ENCODE peak calls at places on chromosomes 13 and 19, in eight cellular contexts. I, Y, F, N, X, Z, R and J are unnamed samples.

GRCh38 chr13:46345400-46345799 is 41.7 kb downstream of the RUBCNL start:
- DNase-seq in I (no peak), Y (no peak), F (no peak), N (no peak), X (no peak), Z (no peak), R (no peak), J (no peak)

GRCh38 chr13:24233351-24233901 is 72.9 kb downstream of the SPATA13 start:
- DNase-seq in I (no peak), Y (no peak), F (no peak), N (no peak), X (no peak), Z (peak), R (no peak), J (peak)

GRCh38 chr19:11405846-11406643 is 13.1 kb downstream of the RGL3 start:
- DNase-seq in I (no peak), Y (no peak), F (no peak), N (no peak), X (peak), Z (no peak), R (no peak), J (no peak)

GRCh38 chr19:6481541-6482342 is at the start of gene DENND1C:
- DNase-seq in I (peak), Y (no peak), F (peak), N (no peak), X (no peak), Z (no peak), R (no peak), J (no peak)

GRCh38 chr19:54191671-54192453 is 754 bp downstream of the TSEN34 start:
- DNase-seq in I (no peak), Y (no peak), F (no peak), N (no peak), X (no peak), Z (no peak), R (no peak), J (no peak)

GRCh38 chr13:27481766-27482165 is 31.4 kb upstream of the MTIF3 start:
- DNase-seq in I (peak), Y (no peak), F (peak), N (peak), X (no peak), Z (peak), R (no peak), J (peak)

GRCh38 chr19:27765912-27766725 is 1446.8 kb downstream of the UQCRFS1 start:
- DNase-seq in I (no peak), Y (no peak), F (no peak), N (no peak), X (no peak), Z (no peak), R (peak), J (no peak)

GRCh38 chr19:47445937-47446402 is 25.7 kb downstream of the SLC8A2 start:
- DNase-seq in I (peak), Y (no peak), F (peak), N (no peak), X (no peak), Z (peak), R (no peak), J (peak)

GRCh38 chr19:47726467-47726866 is 13.2 kb downstream of the EHD2 start:
- DNase-seq in I (no peak), Y (no peak), F (no peak), N (no peak), X (no peak), Z (no peak), R (no peak), J (no peak)

GRCh38 chr13:47332149-47332548 is 435.3 kb upstream of the HTR2A start:
- DNase-seq in I (no peak), Y (no peak), F (no peak), N (no peak), X (no peak), Z (no peak), R (no peak), J (no peak)

GRCh38 chr19:19487077-19488040 is 28.0 kb downstream of the TSSK6 start:
- DNase-seq in I (no peak), Y (no peak), F (no peak), N (no peak), X (no peak), Z (no peak), R (no peak), J (no peak)

GRCh38 chr19:19489804-19490204 is 25.5 kb downstream of the TSSK6 start:
- DNase-seq in I (no peak), Y (no peak), F (no peak), N (no peak), X (no peak), Z (no peak), R (no peak), J (no peak)

GRCh38 chr19:19490247-19490968 is 24.9 kb downstream of the TSSK6 start:
- DNase-seq in I (peak), Y (peak), F (peak), N (peak), X (peak), Z (peak), R (peak), J (peak)

GRCh38 chr19:19488041-19488874 is 27.1 kb downstream of the TSSK6 start:
- DNase-seq in I (no peak), Y (no peak), F (peak), N (no peak), X (no peak), Z (no peak), R (no peak), J (no peak)

DNA sequence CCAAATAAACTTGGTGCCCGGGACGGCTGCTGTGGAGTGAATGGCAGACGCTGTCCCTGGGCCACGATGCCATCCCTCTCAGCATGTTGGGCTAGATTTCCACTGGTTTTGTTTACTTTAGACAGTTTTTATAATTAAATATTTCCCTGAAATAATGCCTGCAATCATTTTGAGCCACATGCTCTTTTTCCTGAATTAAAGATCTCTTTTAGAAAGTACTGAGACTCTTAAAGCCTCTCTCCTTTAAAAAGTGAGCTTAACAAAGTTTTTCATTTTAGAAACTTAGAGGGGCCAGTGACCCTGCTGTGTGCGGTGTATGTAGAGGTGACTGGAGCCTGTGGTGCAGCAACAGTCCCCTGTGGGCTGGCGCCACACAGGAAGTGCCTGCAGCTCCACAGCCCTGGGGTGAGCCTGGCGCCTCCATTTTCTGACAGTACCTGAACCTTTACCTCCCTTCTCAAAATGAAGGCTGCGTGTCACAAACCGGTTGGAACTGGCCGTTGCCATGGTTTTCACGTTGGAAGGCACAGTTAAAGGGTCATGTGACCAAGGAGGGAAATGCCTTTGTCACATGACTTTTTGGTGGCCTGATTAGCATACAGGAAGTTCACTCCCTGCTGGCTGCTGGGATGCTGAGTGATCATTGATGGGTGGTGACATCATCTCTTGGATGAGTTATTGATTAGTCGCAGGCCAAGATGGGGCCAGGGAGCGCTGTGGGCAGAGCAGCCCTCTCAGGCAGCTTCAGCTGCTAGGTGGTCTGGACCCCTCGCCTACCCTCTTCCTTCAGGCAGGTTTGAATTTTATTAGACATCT is 26.3 kb downstream of the TSSK6 start:
- DNase-seq in I (peak), Y (peak), F (peak), N (peak), X (peak), Z (peak), R (peak), J (peak)
- TF ChIP-seq POLR2A in I (no peak), Y (no peak), F (peak), N (no peak), X (no peak), Z (no peak), R (no peak), J (no peak)

GRCh38 chr13:33040116-33040515 is 23.9 kb downstream of the KL start:
- DNase-seq in I (no peak), Y (no peak), F (no peak), N (no peak), X (no peak), Z (no peak), R (no peak), J (no peak)
- H3K4me3 ChIP-seq in I (no peak), Y (no peak), F (no peak), N (no peak), X (no peak), Z (no peak), R (no peak), J (no peak)

GRCh38 chr13:21435231-21435630 is 23.9 kb downstream of the ZDHHC20 start:
- DNase-seq in I (no peak), Y (no peak), F (no peak), N (no peak), X (no peak), Z (no peak), R (no peak), J (no peak)

GRCh38 chr13:21436582-21436981 is 22.5 kb downstream of the ZDHHC20 start:
- DNase-seq in I (no peak), Y (no peak), F (no peak), N (no peak), X (no peak), Z (no peak), R (no peak), J (no peak)

GRCh38 chr13:21434588-21434987 is 24.5 kb downstream of the ZDHHC20 start:
- DNase-seq in I (no peak), Y (no peak), F (no peak), N (no peak), X (no peak), Z (no peak), R (no peak), J (no peak)

GRCh38 chr13:21435710-21436151 is 23.4 kb downstream of the ZDHHC20 start:
- DNase-seq in I (peak), Y (no peak), F (peak), N (peak), X (peak), Z (peak), R (no peak), J (peak)
- TF ChIP-seq POLR2A in I (no peak), Y (no peak), F (no peak), N (no peak), X (no peak), Z (peak), R (no peak), J (no peak)

DNA sequence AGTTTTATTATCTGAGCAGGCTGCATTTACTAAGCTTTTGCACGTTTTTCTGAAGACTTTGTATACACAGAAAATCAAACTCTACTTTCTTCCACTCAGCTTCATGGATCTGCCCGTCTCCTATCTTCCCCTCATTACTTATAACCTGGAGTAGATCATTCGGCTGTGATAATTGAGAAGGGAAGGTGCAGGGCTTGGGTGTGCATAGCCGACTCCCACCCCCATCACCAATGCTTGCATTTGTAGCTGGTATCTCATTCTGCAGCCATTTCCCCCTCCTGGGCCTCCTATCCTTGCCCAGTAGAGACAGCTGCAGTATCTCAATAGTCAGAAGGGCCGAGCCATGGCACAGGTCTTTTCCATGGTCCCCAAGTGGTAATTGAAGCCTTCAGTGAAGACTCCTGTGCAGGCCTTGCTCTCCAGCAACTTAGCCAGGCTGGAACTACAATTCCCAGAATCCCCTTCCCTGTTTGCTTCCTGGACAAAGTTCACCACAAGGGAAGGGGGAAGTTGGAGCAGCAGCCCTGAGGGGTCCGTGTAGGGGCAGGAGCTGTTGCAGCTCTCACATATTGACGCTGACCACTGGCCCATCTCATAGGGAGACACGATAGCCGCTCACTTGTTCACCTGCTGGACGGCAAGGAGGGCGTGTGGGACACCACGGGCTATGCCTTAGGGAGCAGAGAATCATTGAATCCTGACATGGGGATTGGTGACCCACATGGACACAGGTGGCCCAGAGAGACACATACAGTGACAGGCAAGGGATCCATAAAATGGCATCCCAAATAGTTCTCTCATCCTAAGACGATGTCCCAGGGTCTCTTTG is 2.1 kb upstream of the SIGLEC8 start:
- DNase-seq in I (no peak), Y (no peak), F (no peak), N (no peak), X (no peak), Z (no peak), R (no peak), J (no peak)
- H3K4me3 ChIP-seq in I (no peak), Y (no peak), F (no peak), N (peak), X (no peak), Z (no peak), R (no peak), J (no peak)

GRCh38 chr19:39445258-39446071 is at the start of gene SUPT5H:
- DNase-seq in I (peak), Y (peak), F (peak), N (peak), X (peak), Z (peak), R (peak), J (peak)
- TF ChIP-seq POLR2A in I (peak), Y (peak), F (peak), N (peak), X (peak), Z (peak), R (peak), J (peak)

GRCh38 chr19:2542341-2543069 is 66.6 kb downstream of the GADD45B start:
- DNase-seq in I (no peak), Y (no peak), F (peak), N (no peak), X (no peak), Z (no peak), R (no peak), J (no peak)

GRCh38 chr19:2538096-2538757 is 62.3 kb downstream of the GADD45B start:
- DNase-seq in I (no peak), Y (no peak), F (no peak), N (no peak), X (no peak), Z (no peak), R (no peak), J (no peak)

GRCh38 chr19:2540646-2541454 is 64.9 kb downstream of the GADD45B start:
- DNase-seq in I (peak), Y (peak), F (peak), N (peak), X (peak), Z (peak), R (peak), J (peak)

GRCh38 chr19:2537544-2537943 is 61.6 kb downstream of the GADD45B start:
- DNase-seq in I (no peak), Y (no peak), F (no peak), N (no peak), X (peak), Z (no peak), R (no peak), J (no peak)

DNA sequence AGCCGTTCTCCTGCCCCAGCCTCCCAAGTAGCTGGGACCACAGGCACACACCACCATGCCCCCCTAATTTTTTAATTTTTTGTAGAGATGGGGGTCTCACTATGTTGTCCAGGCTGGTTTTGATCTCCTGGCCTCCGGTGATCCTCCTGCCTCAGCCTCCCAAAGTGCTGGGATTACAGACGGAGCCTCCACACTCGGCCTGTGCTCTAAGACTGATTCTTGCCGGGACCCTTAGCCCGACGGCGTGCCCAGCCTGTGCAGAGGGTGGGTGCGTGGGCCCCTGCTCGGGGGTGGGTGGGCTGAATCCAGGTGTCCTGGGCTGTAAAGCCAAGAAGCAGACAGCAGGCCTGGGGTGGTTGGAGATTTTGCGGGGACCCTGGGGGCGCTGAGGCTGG is 64.3 kb downstream of the GADD45B start:
- DNase-seq in I (no peak), Y (no peak), F (no peak), N (no peak), X (no peak), Z (no peak), R (no peak), J (no peak)
- H3K4me3 ChIP-seq in I (no peak), Y (peak), F (no peak), N (peak), X (no peak), Z (no peak), R (peak), J (no peak)

DNA sequence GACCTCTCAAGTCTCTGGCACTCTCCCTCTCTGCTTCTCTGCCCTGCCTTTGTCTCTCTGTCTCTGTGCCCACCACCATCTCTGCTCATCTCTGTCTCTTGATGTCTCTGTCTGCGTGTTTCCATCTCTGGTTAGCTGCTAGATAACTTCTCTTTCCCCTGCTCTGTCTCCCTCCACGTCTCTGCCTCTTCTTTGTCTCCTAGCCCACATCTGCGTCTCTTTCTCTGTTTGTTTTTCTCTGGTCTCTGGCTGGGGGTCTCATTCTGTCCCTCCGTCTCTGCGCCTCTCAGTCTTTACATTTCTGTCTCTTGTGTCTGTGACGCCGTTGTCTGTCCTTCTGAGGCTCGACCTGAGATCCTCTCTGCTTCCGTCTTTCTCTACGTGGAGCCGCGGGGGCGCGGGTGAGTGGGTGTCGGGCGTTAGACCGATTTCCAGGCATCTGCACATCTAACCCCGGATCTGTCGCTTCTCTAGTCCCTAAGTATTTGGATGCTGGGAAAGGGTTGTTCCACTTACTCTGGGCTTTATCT is 386 bp downstream of the GIPR start:
- DNase-seq in I (no peak), Y (no peak), F (peak), N (no peak), X (no peak), Z (no peak), R (no peak), J (no peak)
- TF ChIP-seq POLR2A in I (no peak), Y (no peak), F (no peak), N (no peak), X (no peak), Z (no peak), R (no peak), J (no peak)

DNA sequence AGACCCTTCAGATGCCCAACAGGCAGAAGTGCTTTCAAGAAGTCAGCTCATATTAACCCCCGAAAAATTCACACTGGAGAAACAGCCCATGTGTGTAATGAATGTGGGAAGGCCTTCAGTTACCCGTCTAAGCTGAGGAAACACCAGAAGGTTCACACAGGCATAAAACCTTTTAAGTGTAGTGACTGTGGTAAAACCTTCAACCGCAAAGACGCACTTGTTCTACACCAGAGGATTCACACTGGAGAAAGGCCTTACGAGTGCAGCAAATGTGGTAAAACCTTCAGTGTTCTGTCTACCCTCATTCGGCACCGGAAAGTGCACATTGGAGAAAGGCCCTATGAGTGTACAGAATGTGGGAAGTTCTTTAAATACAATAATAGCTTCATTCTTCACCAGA is 8.6 kb downstream of the ZNF584 start:
- DNase-seq in I (no peak), Y (no peak), F (no peak), N (no peak), X (no peak), Z (no peak), R (no peak), J (no peak)
- H3K4me3 ChIP-seq in I (no peak), Y (no peak), F (no peak), N (no peak), X (no peak), Z (no peak), R (no peak), J (no peak)

GRCh38 chr19:49908480-49909420 is 12.1 kb upstream of the IL4I1 start:
- DNase-seq in I (no peak), Y (no peak), F (no peak), N (no peak), X (no peak), Z (no peak), R (no peak), J (no peak)

GRCh38 chr19:49913720-49914119 is 15.3 kb upstream of the ATF5 start:
- DNase-seq in I (no peak), Y (no peak), F (no peak), N (no peak), X (no peak), Z (no peak), R (no peak), J (no peak)

GRCh38 chr19:49910179-49910578 is 13.5 kb upstream of the IL4I1 start:
- DNase-seq in I (no peak), Y (no peak), F (no peak), N (no peak), X (no peak), Z (no peak), R (no peak), J (no peak)

GRCh38 chr19:49912965-49913685 is 15.9 kb upstream of the ATF5 start:
- DNase-seq in I (no peak), Y (no peak), F (no peak), N (no peak), X (no peak), Z (no peak), R (no peak), J (peak)

DNA sequence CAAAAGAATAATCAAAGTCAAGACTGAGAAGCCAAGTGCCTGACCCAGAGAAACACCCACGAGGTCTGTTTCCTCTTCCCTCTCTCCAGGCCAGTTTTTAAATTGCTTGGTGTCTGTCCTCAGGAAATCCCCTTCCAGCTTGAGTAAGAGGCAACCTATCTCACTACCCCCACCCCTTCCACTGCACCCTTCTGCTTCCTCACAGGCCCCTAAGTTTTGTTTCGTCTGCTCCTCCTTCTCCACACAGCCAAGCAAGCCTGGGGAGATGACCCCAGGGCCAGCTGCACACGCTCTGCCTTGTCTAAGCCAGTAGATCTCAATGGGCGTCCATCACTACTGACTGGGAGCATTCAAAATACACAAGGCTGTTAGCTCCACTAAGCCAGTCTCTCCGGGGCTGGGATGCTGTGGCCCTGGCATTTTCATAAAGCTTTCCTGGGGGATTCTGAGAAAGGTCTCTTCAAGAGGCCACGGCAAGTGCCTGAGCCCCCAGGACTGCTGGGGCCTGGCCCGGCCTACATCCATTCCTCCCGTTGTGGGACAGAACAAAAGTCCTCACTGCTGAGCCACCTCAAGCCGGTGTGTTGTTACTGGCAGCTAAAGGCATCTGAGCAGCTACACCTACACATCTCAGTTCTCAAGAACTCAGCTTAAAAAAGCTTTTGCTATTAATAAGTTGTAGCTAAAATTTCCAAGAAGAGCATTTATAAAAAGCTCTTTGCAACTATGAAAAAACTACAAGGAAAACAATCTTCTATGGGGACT is 14.9 kb upstream of the IL4I1 start:
- DNase-seq in I (no peak), Y (no peak), F (no peak), N (no peak), X (no peak), Z (no peak), R (no peak), J (peak)
- TF ChIP-seq POLR2A in I (no peak), Y (no peak), F (no peak), N (no peak), X (no peak), Z (no peak), R (no peak), J (no peak)